ENCODE peak calls at places on chromosome 17, in seven cellular contexts. V is IMR-90, H is MM.1S, R is A673, Z is hepatocyte, Y is neural progenitor cell, P is uterus. X is an unnamed sample. For H3K36me3, the result is how much of the 10 kb centered on the place peaks cover.

GRCh38 chr17:79104898-79105600 is 30.4 kb downstream of the ENGASE start:
- DNase-seq in Y (peak), H (no peak), Z (no peak), P (no peak), V (no peak), R (no peak), X (no peak)

GRCh38 chr17:77679589-77679988 is 278.9 kb upstream of the TNRC6C start:
- DNase-seq in Y (no peak), Z (no peak), V (no peak), P (no peak), H (no peak), R (no peak), X (no peak)

GRCh38 chr17:80791758-80792284 is 199.8 kb upstream of the CHMP6 start:
- DNase-seq in V (peak), H (no peak), P (peak), Z (peak), R (peak), Y (no peak), X (no peak)

GRCh38 chr17:34365340-34365739 is 2.3 kb upstream of the CCL1 start:
- DNase-seq in P (no peak), R (no peak), H (peak), V (no peak), Y (no peak), Z (no peak), X (no peak)

GRCh38 chr17:19249681-19250080 is 12.5 kb downstream of the EPN2 start:
- DNase-seq in H (no peak), R (no peak), Z (no peak), V (no peak), Y (no peak), P (peak), X (no peak)

GRCh38 chr17:17435323-17435722 is 41.5 kb upstream of the MED9 start:
- DNase-seq in Y (no peak), V (peak), Z (peak), R (no peak), P (no peak), H (no peak), X (peak)

GRCh38 chr17:65556014-65556909 is 5.2 kb downstream of the AXIN2 start:
- DNase-seq in H (peak), Y (peak), P (peak), V (peak), Z (peak), R (peak), X (peak)

GRCh38 chr17:9644910-9645751 is at the start of gene USP43:
- DNase-seq in V (no peak), Y (peak), R (peak), Z (peak), P (no peak), H (no peak), X (no peak)

GRCh38 chr17:27296427-27296979 is 2.6 kb downstream of the WSB1 start:
- DNase-seq in Y (no peak), V (peak), R (no peak), H (no peak), P (no peak), Z (peak), X (no peak)

GRCh38 chr17:9798724-9799123 is 7.3 kb upstream of the DHRS7C start:
- DNase-seq in Z (no peak), P (no peak), Y (no peak), H (no peak), R (no peak), V (no peak), X (no peak)

GRCh38 chr17:4641297-4642195 is at the start of gene ALOX15:
- DNase-seq in Y (peak), H (no peak), R (no peak), Z (no peak), P (no peak), V (no peak), X (no peak)

GRCh38 chr17:6660101-6660500 is 8.5 kb downstream of the C17orf100 start:
- DNase-seq in V (no peak), Z (no peak), P (no peak), H (no peak), R (no peak), Y (no peak), X (no peak)

GRCh38 chr17:73340093-73340596 is 28.3 kb upstream of the CDC42EP4 start:
- DNase-seq in V (peak), Y (no peak), P (peak), H (no peak), R (peak), Z (peak), X (no peak)

GRCh38 chr17:73194514-73195222 is 1.8 kb downstream of the COG1 start:
- DNase-seq in Y (no peak), R (no peak), Z (no peak), P (no peak), H (no peak), V (peak), X (no peak)

GRCh38 chr17:28807925-28808641 is 34.5 kb downstream of the FAM222B start:
- DNase-seq in R (peak), V (peak), Z (peak), Y (no peak), P (no peak), H (no peak), X (no peak)

GRCh38 chr17:74776044-74776962 is at the start of gene NAT9:
- DNase-seq in V (peak), Z (peak), R (peak), H (peak), P (peak), Y (peak), X (peak)

GRCh38 chr17:74775409-74776043 is 619 bp downstream of the NAT9 start:
- DNase-seq in V (no peak), Z (no peak), P (no peak), Y (no peak), R (peak), H (no peak), X (no peak)

GRCh38 chr17:74777884-74778490 is 1.8 kb upstream of the NAT9 start:
- DNase-seq in H (no peak), Y (no peak), Z (no peak), R (no peak), V (no peak), P (no peak), X (no peak)

GRCh38 chr17:74778960-74779359 is 2.8 kb upstream of the NAT9 start:
- DNase-seq in Y (no peak), H (no peak), R (no peak), Z (no peak), V (peak), P (no peak), X (no peak)

GRCh38 chr17:74776990-74777389 is 845 bp upstream of the NAT9 start:
- DNase-seq in H (no peak), Z (no peak), P (no peak), V (no peak), R (no peak), Y (no peak), X (no peak)
- H3K36me3 ChIP-seq in H (under half), Z (under half), P (under half), V (under half), R (under half), Y (under half), X (under half)

GRCh38 chr17:39568710-39569109 is 39.0 kb downstream of the NEUROD2 start:
- DNase-seq in P (no peak), Y (no peak), Z (no peak), R (no peak), V (no peak), H (no peak), X (no peak)
- H3K4me3 ChIP-seq in P (no peak), Y (no peak), Z (no peak), R (no peak), V (no peak), H (no peak), X (no peak)

DNA sequence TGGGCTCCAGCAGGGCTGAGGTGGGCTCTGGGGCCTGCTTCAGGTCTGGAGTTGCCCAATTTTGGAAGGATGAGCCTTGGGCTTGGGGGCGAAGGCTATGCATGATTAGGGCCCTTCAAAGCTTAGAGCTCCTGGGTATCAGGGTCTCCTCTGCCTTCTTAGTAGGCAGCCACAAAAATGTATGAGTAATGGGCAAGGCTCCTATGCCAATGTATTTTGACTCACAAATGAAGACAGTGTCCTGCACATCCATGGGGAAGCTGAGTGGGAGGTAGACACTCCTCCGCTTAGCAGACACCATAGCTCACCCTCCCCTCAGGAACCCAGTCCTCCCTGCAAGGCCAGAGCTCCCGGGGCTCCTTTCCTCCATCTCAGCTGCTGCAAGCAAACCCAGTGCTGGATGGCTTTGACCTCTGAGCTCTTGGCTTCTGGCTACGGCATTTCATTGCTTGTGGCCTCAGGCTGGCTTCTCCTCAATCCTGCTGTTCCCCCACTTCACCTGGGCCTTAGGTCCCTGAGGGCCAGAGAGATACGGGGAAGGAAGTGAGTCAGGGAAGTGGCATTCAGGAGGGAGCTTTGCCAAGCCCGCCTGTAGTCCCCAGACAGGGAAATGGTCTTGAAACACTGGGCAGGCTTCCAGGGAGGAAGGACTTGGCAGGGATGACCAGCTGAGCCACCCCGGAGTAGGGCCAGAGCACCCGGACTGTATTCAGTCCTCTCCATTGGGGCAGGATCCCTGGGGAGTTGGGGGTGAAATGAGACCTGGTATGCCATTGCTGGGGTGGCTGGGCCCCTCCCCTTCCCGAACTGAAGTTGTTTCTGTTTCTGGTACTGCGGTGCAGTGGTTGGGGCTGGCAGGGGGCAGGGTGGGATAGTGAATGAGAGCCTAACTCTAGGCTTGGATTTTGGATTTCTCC is 4.4 kb downstream of the ABCC3 start:
- DNase-seq in H (no peak), R (peak), Y (no peak), Z (peak), V (peak), P (peak), X (peak)
- H3K36me3 ChIP-seq in H (under half), R (under half), Y (under half), Z (under half), V (under half), P (under half), X (under half)

GRCh38 chr17:48588074-48588415 is 2.0 kb downstream of the HOXB3 start:
- DNase-seq in Z (no peak), V (no peak), H (no peak), P (no peak), Y (no peak), R (no peak), X (no peak)
- H3K4me3 ChIP-seq in Z (no peak), V (peak), H (no peak), P (no peak), Y (no peak), R (no peak), X (no peak)

GRCh38 chr17:63702616-63703015 is 2.7 kb upstream of the LIMD2 start:
- DNase-seq in P (no peak), Z (no peak), V (no peak), H (no peak), Y (no peak), R (no peak), X (no peak)
- H3K36me3 ChIP-seq in P (under half), Z (under half), V (under half), H (under half), Y (under half), R (under half), X (under half)

X was measured in BE2C.